ENCODE peak calls at places on chromosome 2, in eight cellular contexts. One of them, this sample, is unnamed. For H3K9me3, the result is how much of the 10 kb centered on the place peaks cover.

GRCh38 chr2:165897741-165898140 is 55.8 kb downstream of the TTC21B start:
- DNase-seq in transverse colon: no peak
- DNase-seq in cardiac muscle cell: no peak
- DNase-seq in stomach: no peak
- DNase-seq in CD8-positive, alpha-beta T cell: no peak
- DNase-seq in Panc1: no peak
- DNase-seq in IMR-90: no peak
- DNase-seq in uterus: no peak
- DNase-seq in this sample: no peak

GRCh38 chr2:28869494-28870145 is 489 bp downstream of the TRMT61B start:
- DNase-seq in stomach: no peak
- DNase-seq in uterus: no peak
- DNase-seq in IMR-90: no peak
- DNase-seq in transverse colon: peak
- DNase-seq in cardiac muscle cell: no peak
- DNase-seq in Panc1: no peak
- DNase-seq in CD8-positive, alpha-beta T cell: no peak
- DNase-seq in this sample: no peak

GRCh38 chr2:201467666-201468065 is 16.1 kb downstream of the STRADB start:
- DNase-seq in IMR-90: no peak
- DNase-seq in uterus: no peak
- DNase-seq in Panc1: no peak
- DNase-seq in cardiac muscle cell: no peak
- DNase-seq in CD8-positive, alpha-beta T cell: no peak
- DNase-seq in transverse colon: no peak
- DNase-seq in stomach: no peak
- DNase-seq in this sample: no peak

GRCh38 chr2:171479154-171479814 is 43.0 kb upstream of the CYBRD1 start:
- DNase-seq in cardiac muscle cell: no peak
- DNase-seq in transverse colon: no peak
- DNase-seq in IMR-90: no peak
- DNase-seq in CD8-positive, alpha-beta T cell: no peak
- DNase-seq in stomach: no peak
- DNase-seq in uterus: no peak
- DNase-seq in Panc1: no peak
- DNase-seq in this sample: no peak

GRCh38 chr2:109143214-109144187 is 14.5 kb downstream of the SH3RF3 start:
- DNase-seq in cardiac muscle cell: no peak
- DNase-seq in uterus: no peak
- DNase-seq in IMR-90: peak
- DNase-seq in transverse colon: no peak
- DNase-seq in Panc1: no peak
- DNase-seq in stomach: no peak
- DNase-seq in CD8-positive, alpha-beta T cell: no peak
- DNase-seq in this sample: no peak

GRCh38 chr2:239570216-239570925 is 169.6 kb upstream of the HDAC4 start:
- DNase-seq in uterus: no peak
- DNase-seq in Panc1: no peak
- DNase-seq in cardiac muscle cell: no peak
- DNase-seq in IMR-90: no peak
- DNase-seq in CD8-positive, alpha-beta T cell: no peak
- DNase-seq in transverse colon: no peak
- DNase-seq in stomach: no peak
- DNase-seq in this sample: no peak

GRCh38 chr2:194004590-194005206 is 1652.3 kb upstream of the SLC39A10 start:
- DNase-seq in Panc1: no peak
- DNase-seq in cardiac muscle cell: peak
- DNase-seq in CD8-positive, alpha-beta T cell: no peak
- DNase-seq in transverse colon: no peak
- DNase-seq in stomach: no peak
- DNase-seq in uterus: no peak
- DNase-seq in IMR-90: no peak
- DNase-seq in this sample: no peak

GRCh38 chr2:47069628-47070154 is 85.4 kb downstream of the STPG4 start:
- DNase-seq in transverse colon: peak
- DNase-seq in cardiac muscle cell: peak
- DNase-seq in IMR-90: peak
- DNase-seq in Panc1: no peak
- DNase-seq in uterus: peak
- DNase-seq in CD8-positive, alpha-beta T cell: no peak
- DNase-seq in stomach: peak
- DNase-seq in this sample: no peak

GRCh38 chr2:10059552-10060335 is 16.4 kb downstream of the KLF11 start:
- DNase-seq in Panc1: no peak
- DNase-seq in CD8-positive, alpha-beta T cell: no peak
- DNase-seq in transverse colon: no peak
- DNase-seq in stomach: no peak
- DNase-seq in cardiac muscle cell: no peak
- DNase-seq in IMR-90: no peak
- DNase-seq in uterus: no peak
- DNase-seq in this sample: no peak

GRCh38 chr2:6845312-6845711 is 20.4 kb downstream of the CMPK2 start:
- DNase-seq in IMR-90: no peak
- DNase-seq in uterus: no peak
- DNase-seq in Panc1: no peak
- DNase-seq in cardiac muscle cell: peak
- DNase-seq in CD8-positive, alpha-beta T cell: no peak
- DNase-seq in transverse colon: no peak
- DNase-seq in stomach: no peak
- DNase-seq in this sample: no peak
- H3K9me3 ChIP-seq in IMR-90: under half
- H3K9me3 ChIP-seq in uterus: half or more
- H3K9me3 ChIP-seq in Panc1: under half
- H3K9me3 ChIP-seq in cardiac muscle cell: under half
- H3K9me3 ChIP-seq in CD8-positive, alpha-beta T cell: under half
- H3K9me3 ChIP-seq in transverse colon: half or more
- H3K9me3 ChIP-seq in stomach: half or more
- H3K9me3 ChIP-seq in this sample: half or more

GRCh38 chr2:30272286-30272685 is 41.0 kb downstream of the LBH start:
- DNase-seq in transverse colon: no peak
- DNase-seq in stomach: no peak
- DNase-seq in CD8-positive, alpha-beta T cell: no peak
- DNase-seq in cardiac muscle cell: no peak
- DNase-seq in Panc1: no peak
- DNase-seq in IMR-90: no peak
- DNase-seq in uterus: no peak
- DNase-seq in this sample: no peak
- H3K9me3 ChIP-seq in transverse colon: under half
- H3K9me3 ChIP-seq in stomach: under half
- H3K9me3 ChIP-seq in CD8-positive, alpha-beta T cell: under half
- H3K9me3 ChIP-seq in cardiac muscle cell: under half
- H3K9me3 ChIP-seq in Panc1: under half
- H3K9me3 ChIP-seq in IMR-90: under half
- H3K9me3 ChIP-seq in uterus: under half
- H3K9me3 ChIP-seq in this sample: under half

GRCh38 chr2:101199153-101199810 is 48.1 kb upstream of the TBC1D8 start:
- DNase-seq in stomach: no peak
- DNase-seq in uterus: no peak
- DNase-seq in cardiac muscle cell: peak
- DNase-seq in IMR-90: peak
- DNase-seq in CD8-positive, alpha-beta T cell: no peak
- DNase-seq in Panc1: no peak
- DNase-seq in transverse colon: no peak
- DNase-seq in this sample: no peak

GRCh38 chr2:101197814-101198213 is 46.6 kb upstream of the TBC1D8 start:
- DNase-seq in CD8-positive, alpha-beta T cell: no peak
- DNase-seq in IMR-90: no peak
- DNase-seq in uterus: no peak
- DNase-seq in transverse colon: no peak
- DNase-seq in cardiac muscle cell: no peak
- DNase-seq in stomach: no peak
- DNase-seq in Panc1: no peak
- DNase-seq in this sample: no peak

GRCh38 chr2:101204400-101205095 is 48.1 kb upstream of the CNOT11 start:
- DNase-seq in Panc1: no peak
- DNase-seq in transverse colon: no peak
- DNase-seq in IMR-90: no peak
- DNase-seq in cardiac muscle cell: peak
- DNase-seq in CD8-positive, alpha-beta T cell: no peak
- DNase-seq in uterus: no peak
- DNase-seq in stomach: no peak
- DNase-seq in this sample: no peak

GRCh38 chr2:101197215-101197745 is 46.1 kb upstream of the TBC1D8 start:
- DNase-seq in IMR-90: no peak
- DNase-seq in stomach: no peak
- DNase-seq in transverse colon: no peak
- DNase-seq in CD8-positive, alpha-beta T cell: no peak
- DNase-seq in cardiac muscle cell: peak
- DNase-seq in uterus: no peak
- DNase-seq in Panc1: no peak
- DNase-seq in this sample: no peak

DNA sequence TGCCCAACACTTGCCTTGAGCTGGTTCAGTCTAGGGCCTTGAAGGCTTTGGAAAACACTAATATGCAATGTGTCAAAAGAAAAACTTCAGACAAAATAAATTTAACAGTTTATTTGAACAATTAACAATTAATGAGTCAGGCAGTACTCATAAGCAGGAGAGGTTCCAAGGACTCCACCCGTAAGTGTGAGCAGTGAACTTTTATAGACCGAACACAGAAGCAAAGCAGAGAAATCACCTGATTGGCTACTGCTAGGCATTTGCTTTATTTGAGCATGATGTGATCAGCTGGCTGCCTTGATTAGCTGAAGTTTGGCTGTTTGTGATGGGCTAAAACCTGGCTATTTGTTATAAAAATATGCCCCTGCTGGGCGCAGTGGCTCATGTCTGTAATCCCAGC is 49.5 kb upstream of the TBC1D8 start:
- DNase-seq in CD8-positive, alpha-beta T cell: no peak
- DNase-seq in IMR-90: peak
- DNase-seq in stomach: no peak
- DNase-seq in uterus: no peak
- DNase-seq in transverse colon: no peak
- DNase-seq in cardiac muscle cell: peak
- DNase-seq in Panc1: peak
- DNase-seq in this sample: no peak
- H3K9me3 ChIP-seq in CD8-positive, alpha-beta T cell: under half
- H3K9me3 ChIP-seq in IMR-90: under half
- H3K9me3 ChIP-seq in stomach: under half
- H3K9me3 ChIP-seq in uterus: under half
- H3K9me3 ChIP-seq in transverse colon: under half
- H3K9me3 ChIP-seq in cardiac muscle cell: under half
- H3K9me3 ChIP-seq in Panc1: under half
- H3K9me3 ChIP-seq in this sample: under half

DNA sequence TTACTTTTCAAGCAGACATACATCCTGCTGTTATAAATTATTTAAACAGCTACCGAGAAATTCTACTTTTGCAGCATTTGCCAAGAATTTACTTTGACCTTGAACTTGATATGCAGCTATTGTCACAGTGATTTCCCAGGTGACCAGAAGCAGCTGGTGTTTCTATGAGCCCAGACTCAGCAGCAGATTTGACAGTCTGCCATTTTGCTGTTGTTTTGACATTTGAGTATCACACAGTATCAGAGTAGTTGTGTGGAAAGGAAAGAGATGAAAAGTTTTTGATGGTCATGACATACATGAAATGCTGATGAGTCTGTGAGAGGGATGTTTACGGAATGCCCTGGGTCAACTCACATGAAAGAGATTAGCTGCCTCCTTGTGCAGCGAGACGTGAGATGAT is 6.6 kb upstream of the CCDC195 start:
- DNase-seq in IMR-90: no peak
- DNase-seq in uterus: no peak
- DNase-seq in transverse colon: no peak
- DNase-seq in CD8-positive, alpha-beta T cell: no peak
- DNase-seq in Panc1: no peak
- DNase-seq in cardiac muscle cell: no peak
- DNase-seq in stomach: no peak
- DNase-seq in this sample: no peak
- H3K9me3 ChIP-seq in IMR-90: under half
- H3K9me3 ChIP-seq in uterus: under half
- H3K9me3 ChIP-seq in transverse colon: under half
- H3K9me3 ChIP-seq in CD8-positive, alpha-beta T cell: under half
- H3K9me3 ChIP-seq in Panc1: under half
- H3K9me3 ChIP-seq in cardiac muscle cell: under half
- H3K9me3 ChIP-seq in stomach: under half
- H3K9me3 ChIP-seq in this sample: under half

GRCh38 chr2:89797320-89798038 is 1106.0 kb downstream of the RPIA start:
- DNase-seq in IMR-90: no peak
- DNase-seq in transverse colon: no peak
- DNase-seq in stomach: no peak
- DNase-seq in Panc1: no peak
- DNase-seq in cardiac muscle cell: no peak
- DNase-seq in CD8-positive, alpha-beta T cell: no peak
- DNase-seq in uterus: no peak
- DNase-seq in this sample: no peak
- H3K9me3 ChIP-seq in IMR-90: under half
- H3K9me3 ChIP-seq in transverse colon: under half
- H3K9me3 ChIP-seq in stomach: half or more
- H3K9me3 ChIP-seq in Panc1: under half
- H3K9me3 ChIP-seq in cardiac muscle cell: half or more
- H3K9me3 ChIP-seq in CD8-positive, alpha-beta T cell: under half
- H3K9me3 ChIP-seq in uterus: under half
- H3K9me3 ChIP-seq in this sample: under half

DNA sequence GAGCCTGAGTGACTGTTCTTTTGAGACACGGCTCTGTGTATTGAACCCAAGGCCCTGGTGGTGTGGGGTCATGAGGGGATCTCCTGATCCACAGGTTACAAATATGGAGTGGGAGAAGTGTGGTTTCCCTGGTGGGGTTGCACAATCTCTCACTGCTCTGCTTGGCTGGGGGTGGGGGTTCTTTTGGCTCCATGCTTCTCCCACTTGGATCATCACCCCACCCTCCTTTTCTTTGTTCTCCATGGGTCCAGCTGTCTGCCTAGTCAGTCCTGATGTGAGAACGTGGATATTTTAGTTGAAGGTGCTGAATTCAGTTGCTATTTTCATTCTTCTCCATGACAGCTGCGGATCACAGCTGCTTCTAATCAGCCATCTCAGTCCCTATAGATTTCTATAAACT is 37.9 kb downstream of the AGPS start:
- DNase-seq in CD8-positive, alpha-beta T cell: no peak
- DNase-seq in uterus: no peak
- DNase-seq in stomach: no peak
- DNase-seq in Panc1: no peak
- DNase-seq in IMR-90: peak
- DNase-seq in transverse colon: no peak
- DNase-seq in cardiac muscle cell: peak
- DNase-seq in this sample: no peak
- H3K9me3 ChIP-seq in CD8-positive, alpha-beta T cell: under half
- H3K9me3 ChIP-seq in uterus: under half
- H3K9me3 ChIP-seq in stomach: under half
- H3K9me3 ChIP-seq in Panc1: under half
- H3K9me3 ChIP-seq in IMR-90: under half
- H3K9me3 ChIP-seq in transverse colon: under half
- H3K9me3 ChIP-seq in cardiac muscle cell: under half
- H3K9me3 ChIP-seq in this sample: under half